ENCODE peak calls at places on chromosomes 5 and 9, in seven cellular contexts. I is NCI-H345; L is mesendoderm; E is GM19239; P is stimulated activated CD4-positive, alpha-beta T cell treated with anti-CD3 and anti-CD28 coated beads, TNF-alpha, amount 100 ng/mL, for 4 hours; H is lower leg skin; C is effector CD8-positive, alpha-beta T cell. D is an unnamed sample.

GRCh38 chr5:33691846-33692245 is 199.9 kb downstream of the ADAMTS12 start:
- DNase-seq in E (no peak), L (no peak), C (no peak), H (no peak), P (no peak), I (no peak), D (no peak)

GRCh38 chr5:147547730-147548129 is 37.9 kb upstream of the DPYSL3 start:
- DNase-seq in L (no peak), C (no peak), I (no peak), E (no peak), P (no peak), H (no peak), D (no peak)

GRCh38 chr5:119323630-119324000 is 32.2 kb upstream of the TNFAIP8 start:
- DNase-seq in E (no peak), L (peak), P (no peak), I (peak), C (no peak), H (no peak), D (no peak)

GRCh38 chr9:136545065-136545965 is 533 bp downstream of the NOTCH1 start:
- DNase-seq in H (no peak), E (no peak), I (no peak), P (no peak), C (no peak), L (no peak), D (no peak)

GRCh38 chr5:53219610-53220009 is 110.1 kb upstream of the MOCS2 start:
- DNase-seq in H (no peak), I (no peak), E (no peak), L (no peak), C (no peak), P (no peak), D (no peak)

GRCh38 chr5:122154910-122155309 is 25.6 kb downstream of the ZNF474 start:
- DNase-seq in C (no peak), L (peak), H (peak), I (no peak), P (no peak), E (no peak), D (no peak)

GRCh38 chr9:126122901-126123616 is 203.6 kb upstream of the MVB12B start:
- DNase-seq in C (no peak), I (no peak), H (no peak), L (no peak), P (no peak), E (no peak), D (no peak)

GRCh38 chr9:109171926-109172325 is 4.9 kb upstream of the FRRS1L start:
- DNase-seq in C (no peak), I (no peak), H (no peak), E (no peak), P (no peak), L (no peak), D (no peak)

GRCh38 chr9:76624381-76625048 is 139.7 kb upstream of the PCA3 start:
- DNase-seq in C (no peak), H (no peak), I (no peak), L (no peak), E (peak), P (no peak), D (no peak)

GRCh38 chr9:34072868-34073590 is 24.3 kb upstream of the UBAP2 start:
- DNase-seq in P (no peak), C (no peak), I (no peak), L (peak), E (no peak), H (peak), D (no peak)

GRCh38 chr9:83962165-83962564 is 17.9 kb downstream of the HNRNPK start:
- DNase-seq in I (no peak), L (peak), E (no peak), P (no peak), C (no peak), H (no peak), D (no peak)

GRCh38 chr5:176675676-176676360 is 28.5 kb downstream of the TSPAN17 start:
- DNase-seq in H (no peak), P (no peak), E (no peak), I (no peak), C (no peak), L (peak), D (peak)

GRCh38 chr9:126128494-126129142 is 198.0 kb upstream of the MVB12B start:
- DNase-seq in L (no peak), P (no peak), C (no peak), E (no peak), I (no peak), H (peak), D (no peak)

D was measured in heart left ventricle.